ENCODE peak calls at places on chromosome 3, in nine cellular contexts. H is T-helper 9 cell; N is stimulated activated CD4-positive, alpha-beta T cell treated with anti-CD3 and anti-CD28 coated beads, Interleukin-1b, Interleukin-23, amount 100 ng/mL, for 4 hours; O is pulmonary artery endothelial cell; R is iPS-NIHi11; B is HCEC 1CT; A is stimulated activated CD8-positive, alpha-beta memory T cell treated with anti-CD3 and anti-CD28 coated beads, Interleukin-15, amount 100 ng/mL, for 24 hours; S is glomerular endothelial cell; K is left ventricle myocardium inferior. J is an unnamed sample.

GRCh38 chr3:96863129-96863740 is 48.8 kb downstream of the EPHA6 start:
- DNase-seq in H (no peak), N (no peak), O (no peak), R (peak), B (peak), A (no peak), S (peak), K (no peak), J (no peak)

GRCh38 chr3:75192065-75192658 is 472.0 kb upstream of the FRG2C start:
- DNase-seq in H (peak), N (peak), O (no peak), R (peak), B (peak), A (peak), S (peak), K (no peak), J (no peak)

GRCh38 chr3:66401578-66402382 is 99.0 kb downstream of the LRIG1 start:
- DNase-seq in H (no peak), N (no peak), O (no peak), R (no peak), B (no peak), A (no peak), S (no peak), K (no peak), J (no peak)

GRCh38 chr3:100106531-100107155 is 7.7 kb downstream of the FILIP1L start:
- DNase-seq in H (no peak), N (no peak), O (no peak), R (no peak), B (peak), A (no peak), S (no peak), K (no peak), J (no peak)

GRCh38 chr3:42668403-42668740 is 14.9 kb downstream of the ZBTB47 start:
- DNase-seq in H (no peak), N (no peak), O (no peak), R (no peak), B (no peak), A (no peak), S (no peak), K (no peak), J (no peak)

GRCh38 chr3:152557302-152557999 is 277.5 kb upstream of the P2RY1 start:
- DNase-seq in H (no peak), N (no peak), O (no peak), R (no peak), B (no peak), A (no peak), S (no peak), K (no peak), J (no peak)

GRCh38 chr3:184167786-184168185 is 6.9 kb upstream of the AP2M1 start:
- DNase-seq in H (no peak), N (no peak), O (no peak), R (no peak), B (no peak), A (no peak), S (no peak), K (no peak), J (no peak)

GRCh38 chr3:177640319-177640997 is 443.2 kb upstream of the TBL1XR1 start:
- DNase-seq in H (no peak), N (no peak), O (no peak), R (no peak), B (no peak), A (no peak), S (no peak), K (no peak), J (no peak)

GRCh38 chr3:108441081-108441507 is 69.3 kb downstream of the MYH15 start:
- DNase-seq in H (no peak), N (no peak), O (no peak), R (no peak), B (no peak), A (no peak), S (no peak), K (no peak), J (no peak)

GRCh38 chr3:111691293-111691909 is 96.3 kb upstream of the ZBED2 start:
- DNase-seq in H (no peak), N (no peak), O (no peak), R (peak), B (peak), A (no peak), S (no peak), K (no peak), J (no peak)

GRCh38 chr3:30502742-30503073 is 103.7 kb upstream of the TGFBR2 start:
- DNase-seq in H (no peak), N (no peak), O (no peak), R (no peak), B (peak), A (no peak), S (no peak), K (no peak), J (no peak)

GRCh38 chr3:195209083-195209835 is 61.7 kb downstream of the XXYLT1 start:
- DNase-seq in H (no peak), N (no peak), O (no peak), R (peak), B (no peak), A (no peak), S (no peak), K (no peak), J (no peak)

GRCh38 chr3:161599702-161600101 is 103.1 kb downstream of the OTOL1 start:
- DNase-seq in H (no peak), N (no peak), O (no peak), R (no peak), B (no peak), A (no peak), S (no peak), K (no peak), J (no peak)

GRCh38 chr3:139533781-139534443 is 5.6 kb downstream of the RBP1 start:
- DNase-seq in H (no peak), N (no peak), O (no peak), R (peak), B (no peak), A (no peak), S (no peak), K (peak), J (peak)

GRCh38 chr3:51942603-51943450 is 664 bp downstream of the PARP3 start:
- DNase-seq in H (no peak), N (peak), O (no peak), R (peak), B (peak), A (no peak), S (no peak), K (peak), J (no peak)

GRCh38 chr3:114498779-114499370 is 205.0 kb downstream of the TIGIT start:
- DNase-seq in H (no peak), N (no peak), O (no peak), R (no peak), B (peak), A (no peak), S (no peak), K (peak), J (no peak)

GRCh38 chr3:4533489-4534443 is 40.6 kb downstream of the ITPR1 start:
- DNase-seq in H (no peak), N (no peak), O (peak), R (peak), B (peak), A (no peak), S (no peak), K (no peak), J (no peak)

GRCh38 chr3:183178833-183179549 is 16.5 kb upstream of the LAMP3 start:
- DNase-seq in H (no peak), N (peak), O (no peak), R (peak), B (peak), A (no peak), S (no peak), K (peak), J (peak)

GRCh38 chr3:124811441-124811840 is 75.7 kb downstream of the ITGB5 start:
- DNase-seq in H (no peak), N (no peak), O (no peak), R (no peak), B (peak), A (no peak), S (no peak), K (no peak), J (no peak)

J was measured in hippocampal formation.